ENCODE peak calls at places on chromosomes 3 and 15, in ten cellular contexts. X is left ventricle myocardium inferior; I is MM.1S; V is CD4-positive, alpha-beta T cell; L is HepG2; Y is endodermal cell; P is upper lobe of right lung; E is WERI-Rb-1; Q is iPS DF 6.9; T is cardiac muscle cell. J is an unnamed sample.
A peak's percentile ranks its signal among the peaks of the same experiment; 100 is the strongest.

GRCh38 chr3:59608356-59608755 is 558.5 kb upstream of the CFAP20DC start:
- DNase-seq in X (no peak), I (no peak), V (no peak), L (no peak), Y (peak; percentile 51), P (no peak), E (no peak), Q (no peak), T (no peak), J (no peak)

GRCh38 chr15:59062985-59063384 is 42.0 kb upstream of the CCNB2 start:
- DNase-seq in X (no peak), I (peak; percentile 18), V (no peak), L (no peak), Y (no peak), P (no peak), E (no peak), Q (no peak), T (peak; percentile 63), J (no peak)

GRCh38 chr3:16820485-16820884 is 64.3 kb upstream of the PLCL2 start:
- DNase-seq in X (no peak), I (no peak), V (no peak), L (no peak), Y (no peak), P (no peak), E (no peak), Q (no peak), T (no peak), J (no peak)

GRCh38 chr15:99426431-99427105 is 139.2 kb upstream of the MEF2A start:
- DNase-seq in X (peak; percentile 13), I (no peak), V (no peak), L (no peak), Y (no peak), P (peak; percentile 60), E (no peak), Q (no peak), T (no peak), J (no peak)

GRCh38 chr3:122581622-122582021 is 4.2 kb downstream of the PARP15 start:
- DNase-seq in X (no peak), I (no peak), V (no peak), L (no peak), Y (no peak), P (no peak), E (no peak), Q (no peak), T (no peak), J (no peak)

GRCh38 chr3:126448141-126448892 is 27.4 kb downstream of the ZXDC start:
- DNase-seq in X (no peak), I (no peak), V (no peak), L (no peak), Y (peak; percentile 46), P (peak; percentile 57), E (no peak), Q (no peak), T (no peak), J (no peak)

GRCh38 chr3:20051123-20051806 is 11.0 kb downstream of the KAT2B start:
- DNase-seq in X (no peak), I (no peak), V (no peak), L (no peak), Y (no peak), P (no peak), E (no peak), Q (no peak), T (no peak), J (no peak)

GRCh38 chr15:25093455-25094029 is 138.8 kb downstream of the SNRPN start:
- DNase-seq in X (no peak), I (no peak), V (no peak), L (no peak), Y (peak; percentile 12), P (no peak), E (no peak), Q (no peak), T (no peak), J (no peak)

GRCh38 chr15:66569461-66570137 is 3.8 kb upstream of the LCTL start:
- DNase-seq in X (no peak), I (no peak), V (no peak), L (no peak), Y (no peak), P (peak; percentile 33), E (no peak), Q (no peak), T (no peak), J (no peak)

DNA sequence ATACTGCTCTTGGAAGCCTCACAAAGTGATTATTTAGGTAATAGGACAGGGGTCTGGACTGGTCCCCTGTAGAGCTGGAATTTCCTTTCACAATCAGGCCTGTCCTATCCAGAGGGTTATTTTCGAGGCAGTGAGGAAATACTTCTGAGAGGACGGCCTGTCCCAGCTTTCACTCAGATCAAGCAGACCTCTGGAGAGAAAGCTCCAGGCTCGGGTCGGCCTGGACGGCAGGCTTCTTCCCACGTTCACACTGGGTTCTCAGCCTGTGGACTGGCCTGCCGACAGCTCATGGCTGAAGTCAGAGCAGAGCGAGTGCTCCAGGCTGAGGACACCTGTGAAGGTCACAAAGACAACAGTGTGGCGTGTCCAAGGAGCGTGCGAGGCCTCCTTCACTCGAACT is 405.3 kb downstream of the VPS13C start:
- DNase-seq in X (peak; percentile 16), I (no peak), V (no peak), L (no peak), Y (no peak), P (no peak), E (no peak), Q (no peak), T (no peak), J (no peak)
- H3K27ac ChIP-seq in X (peak overlapping the region; percentile 56), I (no peak overlapping the region), V (no peak overlapping the region), L (no peak overlapping the region), Y (no peak overlapping the region), P (no peak overlapping the region), E (no peak overlapping the region), Q (no peak overlapping the region), T (no peak overlapping the region), J (no peak overlapping the region)

GRCh38 chr3:187738089-187738399 is 7.2 kb downstream of the BCL6 start:
- DNase-seq in X (no peak), I (peak; percentile 13), V (no peak), L (no peak), Y (no peak), P (no peak), E (no peak), Q (no peak), T (no peak), J (no peak)
- H3K27ac ChIP-seq in X (peak overlapping the region; percentile 99), I (no peak overlapping the region), V (no peak overlapping the region), L (peak overlapping the region; percentile 100), Y (no peak overlapping the region), P (peak overlapping the region; percentile 100), E (no peak overlapping the region), Q (no peak overlapping the region), T (no peak overlapping the region), J (peak overlapping the region; percentile 89)

GRCh38 chr3:120416868-120417267 is 33.9 kb downstream of the FSTL1 start:
- DNase-seq in X (no peak), I (no peak), V (no peak), L (no peak), Y (no peak), P (no peak), E (no peak), Q (no peak), T (no peak), J (no peak)

GRCh38 chr3:120418866-120419490 is 31.8 kb downstream of the FSTL1 start:
- DNase-seq in X (peak; percentile 52), I (peak; percentile 72), V (no peak), L (peak; percentile 76), Y (peak; percentile 84), P (peak; percentile 71), E (peak; percentile 81), Q (peak; percentile 45), T (peak; percentile 52), J (peak; percentile 14)

GRCh38 chr3:120417272-120417911 is 33.4 kb downstream of the FSTL1 start:
- DNase-seq in X (peak; percentile 89), I (peak; percentile 96), V (peak; percentile 74), L (peak; percentile 89), Y (peak; percentile 98), P (peak; percentile 89), E (peak; percentile 95), Q (peak; percentile 92), T (peak; percentile 98), J (peak; percentile 91)

GRCh38 chr3:120419797-120420196 is 31.0 kb downstream of the FSTL1 start:
- DNase-seq in X (peak; percentile 57), I (no peak), V (no peak), L (no peak), Y (no peak), P (no peak), E (no peak), Q (no peak), T (no peak), J (no peak)

GRCh38 chr3:120418446-120418845 is 32.3 kb downstream of the FSTL1 start:
- DNase-seq in X (no peak), I (no peak), V (no peak), L (no peak), Y (no peak), P (no peak), E (no peak), Q (no peak), T (no peak), J (no peak)
- H3K27ac ChIP-seq in X (peak overlapping the region; percentile 90), I (no peak overlapping the region), V (no peak overlapping the region), L (no peak overlapping the region), Y (no peak overlapping the region), P (peak overlapping the region; percentile 80), E (peak overlapping the region; percentile 59), Q (no peak overlapping the region), T (peak overlapping the region; percentile 81), J (peak overlapping the region; percentile 42)

GRCh38 chr3:156676467-156677119 is 2.2 kb downstream of the TIPARP start:
- DNase-seq in X (no peak), I (peak; percentile 39), V (no peak), L (no peak), Y (no peak), P (no peak), E (no peak), Q (no peak), T (peak; percentile 44), J (peak; percentile 39)

GRCh38 chr3:156677120-156677479 is 2.7 kb downstream of the TIPARP start:
- DNase-seq in X (no peak), I (no peak), V (no peak), L (no peak), Y (no peak), P (no peak), E (no peak), Q (no peak), T (no peak), J (no peak)

GRCh38 chr3:156674911-156675743 is 737 bp downstream of the TIPARP start:
- DNase-seq in X (peak; percentile 76), I (peak; percentile 67), V (peak; percentile 32), L (no peak), Y (peak; percentile 87), P (peak; percentile 88), E (peak; percentile 55), Q (peak; percentile 41), T (peak; percentile 70), J (no peak)

GRCh38 chr3:156674046-156674910 is at the start of gene TIPARP:
- DNase-seq in X (peak; percentile 100), I (peak; percentile 100), V (peak; percentile 100), L (peak; percentile 92), Y (peak; percentile 98), P (peak; percentile 100), E (peak; percentile 98), Q (peak; percentile 67), T (peak; percentile 98), J (peak; percentile 85)

DNA sequence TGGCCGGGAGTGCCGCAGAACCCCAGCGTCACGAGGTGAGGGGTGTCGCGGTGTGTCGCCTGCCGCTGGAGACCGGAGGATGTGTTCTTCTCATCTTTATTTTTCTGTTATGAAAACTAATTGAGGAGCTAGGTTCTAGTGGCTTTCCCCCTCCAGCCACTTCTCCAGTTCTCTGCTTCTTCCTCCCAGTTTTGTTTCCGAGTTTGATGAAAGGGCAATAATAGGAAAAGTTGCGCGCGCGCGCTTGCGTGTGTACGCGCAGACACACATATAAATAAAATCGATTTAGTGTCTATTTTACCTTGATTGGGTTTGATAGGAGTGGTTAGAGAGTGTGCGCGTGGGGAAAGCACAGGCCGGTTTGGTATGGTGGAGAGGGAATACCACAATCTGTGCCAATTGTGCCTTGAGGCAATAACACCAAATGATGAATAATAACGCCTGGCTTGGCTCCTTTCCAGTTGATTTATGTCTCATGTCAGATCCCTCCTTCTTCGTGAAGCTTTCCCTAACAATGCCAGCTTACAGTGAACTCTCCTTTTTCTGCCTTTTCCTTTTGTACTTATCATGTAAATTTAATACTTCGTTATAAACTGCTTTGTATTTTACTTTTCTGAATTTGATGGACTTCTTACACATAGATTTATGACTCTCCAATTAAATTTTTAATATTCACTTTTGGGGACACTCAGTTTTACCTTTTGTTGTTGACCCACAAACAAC is 1.5 kb downstream of the TIPARP start:
- DNase-seq in X (peak; percentile 21), I (no peak), V (no peak), L (peak; percentile 24), Y (no peak), P (no peak), E (no peak), Q (no peak), T (peak; percentile 90), J (peak; percentile 77)
- H3K27ac ChIP-seq in X (peak overlapping the region; percentile 95), I (peak overlapping the region; percentile 91), V (no peak overlapping the region), L (peak overlapping the region; percentile 89), Y (no peak overlapping the region), P (peak overlapping the region; percentile 96), E (peak overlapping the region; percentile 87), Q (no peak overlapping the region), T (peak overlapping the region; percentile 88), J (peak overlapping the region; percentile 89)